ENCODE peak calls at places on chromosomes 12 and 14, in four cellular contexts. G is H1, O is upper lobe of left lung, E is GM12878. D is an unnamed sample.

GRCh38 chr12:42798811-42799438 is 209.4 kb upstream of the PRICKLE1 start:
- DNase-seq in G (no peak), O (no peak), E (no peak), D (no peak)

GRCh38 chr12:124523071-124523470 is 44.3 kb downstream of the NCOR2 start:
- DNase-seq in G (no peak), O (no peak), E (no peak), D (peak)

GRCh38 chr14:64628940-64629403 is 75.3 kb upstream of the PLEKHG3 start:
- DNase-seq in G (no peak), O (no peak), E (no peak), D (no peak)

GRCh38 chr12:52771088-52771487 is 6.1 kb downstream of the KRT76 start:
- DNase-seq in G (no peak), O (no peak), E (no peak), D (no peak)

GRCh38 chr14:54776361-54777001 is 126.1 kb downstream of the GCH1 start:
- DNase-seq in G (no peak), O (peak), E (peak), D (no peak)

GRCh38 chr14:77133718-77134338 is 7.8 kb downstream of the ZDHHC22 start:
- DNase-seq in G (peak), O (peak), E (no peak), D (peak)

GRCh38 chr14:74595006-74595735 is 16.9 kb downstream of the LTBP2 start:
- DNase-seq in G (no peak), O (no peak), E (no peak), D (no peak)

GRCh38 chr12:98578821-98579220 is 14.7 kb upstream of the SLC25A3 start:
- DNase-seq in G (no peak), O (no peak), E (no peak), D (no peak)

GRCh38 chr14:105532735-105533141 is 6.4 kb downstream of the TMEM121 start:
- DNase-seq in G (no peak), O (no peak), E (no peak), D (no peak)

GRCh38 chr12:13666806-13667205 is 314.6 kb downstream of the GRIN2B start:
- DNase-seq in G (no peak), O (no peak), E (no peak), D (no peak)

GRCh38 chr14:24861083-24861630 is 188.8 kb downstream of the STXBP6 start:
- DNase-seq in G (no peak), O (no peak), E (no peak), D (peak)

GRCh38 chr12:64598831-64599230 is 11.5 kb upstream of the RASSF3 start:
- DNase-seq in G (no peak), O (no peak), E (no peak), D (no peak)

GRCh38 chr14:22112004-22112403 is 438.4 kb upstream of the OR4E1 start:
- DNase-seq in G (no peak), O (no peak), E (no peak), D (no peak)

GRCh38 chr12:99984271-99985128 is at the start of gene ANKS1B:
- DNase-seq in G (peak), O (peak), E (no peak), D (peak)

GRCh38 chr14:105533811-105534498 is 7.6 kb downstream of the TMEM121 start:
- DNase-seq in G (no peak), O (no peak), E (no peak), D (no peak)

GRCh38 chr14:70821916-70822705 is 12.8 kb upstream of the MAP3K9 start:
- DNase-seq in G (no peak), O (peak), E (no peak), D (no peak)

GRCh38 chr14:44768935-44769334 is 192.8 kb downstream of the KLHL28 start:
- DNase-seq in G (no peak), O (no peak), E (no peak), D (no peak)

GRCh38 chr12:19005257-19005801 is 124.2 kb upstream of the PLEKHA5 start:
- DNase-seq in G (no peak), O (no peak), E (no peak), D (no peak)

GRCh38 chr14:49907186-49907585 is 14.3 kb downstream of the ARF6 start:
- DNase-seq in G (no peak), O (no peak), E (no peak), D (no peak)

GRCh38 chr12:111216387-111217159 is 152.3 kb downstream of the PHETA1 start:
- DNase-seq in G (no peak), O (no peak), E (no peak), D (no peak)

GRCh38 chr12:23640754-23641153 is 308.7 kb downstream of the SOX5 start:
- DNase-seq in G (peak), O (no peak), E (no peak), D (no peak)

GRCh38 chr14:49946320-49947141 is 53.6 kb downstream of the ARF6 start:
- DNase-seq in G (no peak), O (peak), E (no peak), D (no peak)

GRCh38 chr12:113136128-113136989 is 798 bp upstream of the RASAL1 start:
- DNase-seq in G (no peak), O (no peak), E (no peak), D (no peak)

GRCh38 chr12:52351196-52352059 is 15.9 kb downstream of the KRT85 start:
- DNase-seq in G (no peak), O (no peak), E (no peak), D (peak)

GRCh38 chr12:125023065-125023464 is 29.6 kb downstream of the BRI3BP start:
- DNase-seq in G (no peak), O (no peak), E (no peak), D (no peak)

GRCh38 chr14:52551696-52552062 is 626 bp downstream of the TXNDC16 start:
- DNase-seq in G (no peak), O (peak), E (no peak), D (no peak)

GRCh38 chr14:88551094-88551870 is 3.5 kb downstream of the PTPN21 start:
- DNase-seq in G (no peak), O (peak), E (no peak), D (peak)

GRCh38 chr12:6280672-6281071 is 29.8 kb upstream of the PLEKHG6 start:
- DNase-seq in G (no peak), O (no peak), E (no peak), D (no peak)

GRCh38 chr12:19064713-19065112 is 64.8 kb upstream of the PLEKHA5 start:
- DNase-seq in G (no peak), O (no peak), E (no peak), D (no peak)

GRCh38 chr12:49019435-49020317 is 1.1 kb upstream of the PRKAG1 start:
- DNase-seq in G (no peak), O (no peak), E (no peak), D (no peak)

GRCh38 chr12:6606331-6607131 is 648 bp downstream of the CHD4 start:
- DNase-seq in G (no peak), O (peak), E (no peak), D (peak)

GRCh38 chr12:53990311-53991076 is 5.5 kb downstream of the HOXC10 start:
- DNase-seq in G (no peak), O (no peak), E (no peak), D (no peak)

GRCh38 chr12:116338064-116338872 is 60.8 kb upstream of the MED13L start:
- DNase-seq in G (no peak), O (no peak), E (no peak), D (no peak)

GRCh38 chr14:94816113-94816512 is 46.2 kb upstream of the GSC start:
- DNase-seq in G (no peak), O (no peak), E (no peak), D (no peak)

GRCh38 chr14:75442642-75443041 is 14.8 kb downstream of the JDP2 start:
- DNase-seq in G (no peak), O (no peak), E (no peak), D (no peak)

DNA sequence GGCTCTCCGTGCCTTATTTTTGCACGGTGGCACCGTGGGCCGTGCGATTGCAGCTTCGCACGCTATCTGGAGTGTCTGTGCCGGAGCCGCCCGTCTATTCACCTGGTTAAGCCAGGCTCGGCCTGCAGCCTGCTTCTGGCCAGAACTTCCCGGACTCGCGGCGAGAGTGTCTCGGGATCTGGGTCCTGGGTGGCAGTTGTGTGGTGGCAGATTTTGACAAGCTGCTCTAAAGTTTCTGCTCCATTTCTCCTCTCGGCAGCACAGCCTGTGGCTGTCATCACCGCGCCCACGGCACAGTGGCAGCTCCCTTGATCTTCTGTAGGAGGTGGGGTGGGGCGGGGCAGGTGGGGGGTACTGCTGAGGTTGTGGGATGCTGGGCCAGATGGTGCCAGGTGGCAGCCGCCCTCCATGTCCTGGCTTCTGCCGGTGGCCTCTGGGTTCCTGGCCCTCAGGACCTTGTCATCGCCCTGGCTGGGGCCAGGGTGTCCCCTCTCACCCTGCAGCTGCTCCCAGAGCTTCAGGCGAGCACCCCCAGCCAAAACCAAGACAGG is 2.9 kb downstream of the MMP17 start:
- DNase-seq in G (no peak), O (no peak), E (no peak), D (no peak)
- H3K4me3 ChIP-seq in G (peak), O (peak), E (peak), D (peak)

DNA sequence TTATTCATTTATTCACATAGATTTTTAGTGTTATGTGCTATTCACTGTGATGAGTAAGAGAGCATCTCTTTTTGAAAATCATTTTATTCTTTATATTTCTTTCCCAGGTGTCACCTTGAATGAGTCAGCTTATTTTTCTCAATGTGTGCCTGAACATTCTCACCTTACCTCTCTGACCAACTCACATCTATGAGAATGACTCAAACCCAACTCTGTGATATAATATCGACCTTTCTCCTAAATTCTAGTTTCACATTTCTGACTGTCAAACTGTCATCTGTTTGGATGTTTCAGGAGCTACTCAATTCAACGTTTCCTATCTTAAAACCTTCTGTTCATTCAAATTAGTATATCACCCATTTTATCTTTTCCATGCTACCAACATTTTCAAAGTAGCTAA is 630.8 kb downstream of the RERGL start:
- DNase-seq in G (no peak), O (no peak), E (no peak), D (no peak)
- TF ChIP-seq POLR2A in G (no peak), O (no peak), E (no peak), D (no peak)

GRCh38 chr14:92678766-92679165 is 69.7 kb downstream of the LGMN start:
- DNase-seq in G (no peak), O (no peak), E (no peak), D (no peak)

GRCh38 chr14:92676031-92676430 is 72.4 kb downstream of the LGMN start:
- DNase-seq in G (no peak), O (peak), E (no peak), D (no peak)

GRCh38 chr14:92676448-92677086 is 71.9 kb downstream of the LGMN start:
- DNase-seq in G (no peak), O (peak), E (no peak), D (no peak)

GRCh38 chr14:92677955-92678354 is 70.5 kb downstream of the LGMN start:
- DNase-seq in G (no peak), O (no peak), E (no peak), D (no peak)

GRCh38 chr14:92677087-92677668 is 71.2 kb downstream of the LGMN start:
- DNase-seq in G (no peak), O (peak), E (peak), D (no peak)
- TF ChIP-seq POLR2AphosphoS5 in G (no peak), O (no peak), E (no peak), D (no peak)

DNA sequence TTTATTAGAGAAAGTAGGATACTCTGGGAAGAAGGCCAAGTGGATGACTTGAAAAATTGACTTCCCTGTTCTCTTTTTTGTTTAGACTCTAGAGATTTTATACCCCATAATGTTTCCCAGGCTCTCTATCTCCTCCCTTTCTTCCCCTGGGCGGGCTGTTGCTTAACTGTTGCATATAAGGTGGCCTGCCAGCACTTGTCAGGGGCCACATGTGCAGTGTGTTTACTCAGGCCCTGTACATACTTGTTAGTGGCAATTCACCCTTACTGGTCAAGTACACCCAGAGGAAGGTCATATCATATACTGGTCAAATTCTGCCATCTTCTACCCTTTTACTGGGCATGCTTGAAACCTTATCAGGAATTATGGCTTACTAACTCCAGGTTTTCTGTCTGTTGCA is 403.7 kb downstream of the SLC6A15 start:
- DNase-seq in G (no peak), O (peak), E (no peak), D (no peak)
- H3K4me3 ChIP-seq in G (no peak), O (no peak), E (no peak), D (no peak)

DNA sequence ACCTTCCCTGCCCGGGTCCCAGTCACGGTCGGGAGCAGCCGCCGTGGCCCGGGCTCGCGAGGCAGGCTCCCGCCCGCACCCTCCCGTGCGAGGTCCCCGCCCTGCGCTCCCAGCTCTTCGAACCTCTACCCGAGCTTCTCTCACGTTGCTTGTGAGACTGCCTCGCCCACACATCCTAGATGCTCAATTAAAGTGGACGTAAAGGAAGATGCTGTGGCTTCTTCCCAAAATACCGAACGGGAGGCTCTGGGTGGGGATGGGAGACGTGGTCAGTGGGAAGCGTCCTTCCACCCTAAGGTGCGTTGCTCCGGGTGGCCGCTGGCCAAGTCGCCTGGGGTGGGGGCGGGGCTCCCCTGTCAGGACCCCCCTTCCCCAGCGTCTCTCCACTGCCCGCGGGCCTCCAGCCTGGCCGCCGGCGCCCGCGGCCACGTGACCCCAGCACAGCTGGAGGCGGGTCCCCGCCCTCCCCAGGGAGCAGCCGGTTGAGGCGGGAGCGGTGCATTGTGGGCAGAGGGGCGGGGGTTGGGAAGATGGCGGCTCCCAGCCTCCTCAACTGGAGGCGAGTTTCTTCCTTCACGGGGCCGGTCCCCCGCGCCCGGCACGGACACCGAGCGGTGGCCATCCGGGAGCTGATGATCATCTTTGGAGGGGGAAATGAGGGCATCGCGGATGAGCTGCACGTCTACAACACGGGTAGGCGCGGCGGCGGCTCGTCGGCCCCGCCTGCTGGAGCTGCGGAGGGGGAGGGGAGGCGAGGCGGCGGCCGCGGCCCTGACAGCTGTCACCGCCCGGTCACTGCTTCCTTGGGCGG is at the start of gene HCFC2:
- DNase-seq in G (no peak), O (peak), E (peak), D (peak)
- TF ChIP-seq POLR2A in G (no peak), O (peak), E (peak), D (peak)